ENCODE peak calls at places on chromosome 2, in eight cellular contexts. B is Peyer's patch, Q is WERI-Rb-1, X is cardiac muscle cell, N is neural crest cell, D is testis, V is heart left ventricle, P is fibroblast of the aortic adventitia. U is an unnamed sample.

GRCh38 chr2:136001147-136001546 is 15.7 kb upstream of the DARS1 start:
- DNase-seq in B (no peak), Q (no peak), X (no peak), N (no peak), D (no peak), V (no peak), P (no peak), U (no peak)

GRCh38 chr2:50491541-50492114 is 540.3 kb downstream of the NRXN1 start:
- DNase-seq in B (no peak), Q (peak), X (peak), N (peak), D (peak), V (no peak), P (peak), U (peak)

GRCh38 chr2:70703900-70704549 is 64.0 kb downstream of the ADD2 start:
- DNase-seq in B (no peak), Q (peak), X (no peak), N (no peak), D (no peak), V (no peak), P (peak), U (peak)

GRCh38 chr2:202941771-202942170 is 29.7 kb downstream of the CARF start:
- DNase-seq in B (no peak), Q (no peak), X (no peak), N (no peak), D (no peak), V (no peak), P (peak), U (no peak)

GRCh38 chr2:125837108-125837507 is 818.9 kb upstream of the GYPC start:
- DNase-seq in B (no peak), Q (no peak), X (no peak), N (no peak), D (no peak), V (no peak), P (no peak), U (no peak)

GRCh38 chr2:234548720-234549420 is 52.0 kb upstream of the ARL4C start:
- DNase-seq in B (no peak), Q (no peak), X (no peak), N (no peak), D (no peak), V (no peak), P (peak), U (no peak)

GRCh38 chr2:206858972-206859739 is 80.2 kb upstream of the CPO start:
- DNase-seq in B (no peak), Q (no peak), X (no peak), N (no peak), D (no peak), V (no peak), P (no peak), U (no peak)

GRCh38 chr2:32423536-32423935 is 66.7 kb downstream of the BIRC6 start:
- DNase-seq in B (no peak), Q (no peak), X (no peak), N (no peak), D (no peak), V (no peak), P (peak), U (peak)

GRCh38 chr2:160513120-160513519 is 19.5 kb upstream of the RBMS1 start:
- DNase-seq in B (no peak), Q (no peak), X (no peak), N (no peak), D (no peak), V (no peak), P (no peak), U (no peak)

GRCh38 chr2:11079131-11079824 is 76.0 kb upstream of the SLC66A3 start:
- DNase-seq in B (no peak), Q (no peak), X (no peak), N (no peak), D (no peak), V (no peak), P (no peak), U (no peak)

GRCh38 chr2:74850816-74851566 is 17.1 kb downstream of the HK2 start:
- DNase-seq in B (no peak), Q (no peak), X (no peak), N (no peak), D (no peak), V (no peak), P (peak), U (peak)

GRCh38 chr2:211367711-211368110 is 811.3 kb downstream of the CPS1 start:
- DNase-seq in B (no peak), Q (no peak), X (no peak), N (no peak), D (no peak), V (no peak), P (no peak), U (no peak)

GRCh38 chr2:230940476-230940815 is 15.4 kb upstream of the GPR55 start:
- DNase-seq in B (no peak), Q (no peak), X (no peak), N (no peak), D (no peak), V (peak), P (no peak), U (no peak)

GRCh38 chr2:40405440-40405839 is 46.5 kb downstream of the SLC8A1 start:
- DNase-seq in B (no peak), Q (no peak), X (no peak), N (no peak), D (no peak), V (no peak), P (no peak), U (no peak)

GRCh38 chr2:143399679-143400078 is 270.5 kb downstream of the ARHGAP15 start:
- DNase-seq in B (no peak), Q (no peak), X (no peak), N (no peak), D (no peak), V (no peak), P (no peak), U (peak)

GRCh38 chr2:169647496-169647895 is 46.7 kb downstream of the CFAP210 start:
- DNase-seq in B (no peak), Q (no peak), X (no peak), N (no peak), D (no peak), V (no peak), P (no peak), U (no peak)

GRCh38 chr2:188238386-188238785 is 53.3 kb upstream of the GULP1 start:
- DNase-seq in B (no peak), Q (no peak), X (no peak), N (no peak), D (no peak), V (no peak), P (no peak), U (no peak)

GRCh38 chr2:128504242-128505149 is 185.8 kb upstream of the HS6ST1 start:
- DNase-seq in B (peak), Q (peak), X (no peak), N (no peak), D (peak), V (peak), P (no peak), U (no peak)

GRCh38 chr2:162537651-162538050 is 193.7 kb downstream of the GCA start:
- DNase-seq in B (no peak), Q (no peak), X (no peak), N (no peak), D (no peak), V (no peak), P (no peak), U (no peak)

GRCh38 chr2:75340560-75340959 is 141.2 kb upstream of the TACR1 start:
- DNase-seq in B (no peak), Q (no peak), X (no peak), N (no peak), D (no peak), V (no peak), P (no peak), U (no peak)

GRCh38 chr2:74051504-74051903 is 66.8 kb downstream of the TET3 start:
- DNase-seq in B (no peak), Q (no peak), X (no peak), N (no peak), D (no peak), V (no peak), P (no peak), U (peak)

DNA sequence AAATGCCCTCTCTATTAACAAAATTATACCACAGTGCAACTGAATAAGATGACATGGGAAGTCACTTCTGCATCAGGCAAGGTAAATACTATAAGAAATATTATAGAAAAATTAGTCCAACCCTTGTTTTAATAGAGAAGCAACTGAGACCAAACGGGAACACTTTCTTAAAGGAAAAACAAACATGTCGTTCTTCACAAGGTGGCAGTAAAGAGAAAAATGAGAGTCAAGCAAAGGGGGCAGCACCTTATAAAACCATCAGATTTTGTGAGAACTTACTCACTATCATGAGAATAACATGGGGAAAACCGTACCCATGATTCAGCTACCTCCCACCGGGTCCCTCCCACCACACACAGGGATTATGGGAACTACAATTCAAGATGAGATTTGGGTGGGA is 481.7 kb upstream of the CRIM1 start:
- DNase-seq in B (no peak), Q (no peak), X (no peak), N (no peak), D (no peak), V (no peak), P (no peak), U (no peak)
- TF ChIP-seq CTCF in B (no peak), Q (no peak), X (no peak), N (no peak), D (no peak), V (no peak), P (no peak), U (no peak)

DNA sequence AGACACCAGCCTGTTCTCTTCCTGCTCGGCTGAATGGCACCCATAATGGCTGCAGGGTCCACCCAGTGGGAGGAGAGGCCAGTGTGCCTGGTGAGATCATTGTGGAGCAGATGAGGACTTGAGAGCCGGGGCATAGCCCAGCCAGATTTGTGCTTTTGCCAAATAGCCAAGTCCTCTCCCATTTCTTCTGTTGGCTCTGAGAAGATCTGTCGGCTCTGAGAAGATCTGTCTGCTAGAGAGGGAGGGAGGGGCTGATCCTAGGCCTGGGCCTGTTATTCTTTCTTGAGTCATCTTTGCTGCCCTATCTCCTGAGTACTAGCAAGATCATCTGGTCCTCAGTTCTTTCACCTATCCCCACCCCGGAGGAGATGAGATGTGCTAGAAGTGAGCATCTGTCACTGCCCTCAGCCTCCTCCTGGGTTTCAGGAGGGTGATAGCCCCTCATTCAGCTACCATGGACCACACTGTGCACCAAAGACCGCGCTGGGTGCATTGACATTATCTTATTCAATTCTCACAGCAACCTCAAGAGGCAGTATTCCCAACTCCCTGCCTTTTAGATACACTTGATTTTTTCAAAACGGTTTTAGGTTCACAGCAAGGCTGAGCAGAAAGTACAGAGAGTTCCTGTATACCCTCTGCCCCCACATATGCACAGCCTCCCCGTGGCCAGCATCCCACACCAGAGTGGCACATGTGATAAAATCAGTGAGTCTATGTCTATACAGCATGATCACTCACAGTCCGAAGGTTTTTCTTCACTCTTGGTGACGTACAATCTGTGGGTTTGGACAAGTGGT is 98.6 kb downstream of the CAPN13 start:
- DNase-seq in B (peak), Q (no peak), X (no peak), N (no peak), D (no peak), V (no peak), P (peak), U (no peak)
- TF ChIP-seq CTCF in B (no peak), Q (peak), X (peak), N (peak), D (peak), V (peak), P (peak), U (peak)

GRCh38 chr2:86251840-86252266 is 52.6 kb downstream of the MRPL35 start:
- DNase-seq in B (no peak), Q (no peak), X (no peak), N (no peak), D (peak), V (no peak), P (no peak), U (no peak)

GRCh38 chr2:86254576-86255538 is 55.6 kb downstream of the MRPL35 start:
- DNase-seq in B (no peak), Q (no peak), X (no peak), N (no peak), D (no peak), V (no peak), P (no peak), U (no peak)

GRCh38 chr2:86253424-86253823 is 54.2 kb downstream of the MRPL35 start:
- DNase-seq in B (no peak), Q (no peak), X (no peak), N (no peak), D (no peak), V (no peak), P (no peak), U (no peak)

GRCh38 chr2:86249176-86249842 is 50.1 kb downstream of the MRPL35 start:
- DNase-seq in B (no peak), Q (no peak), X (no peak), N (no peak), D (no peak), V (no peak), P (peak), U (peak)

DNA sequence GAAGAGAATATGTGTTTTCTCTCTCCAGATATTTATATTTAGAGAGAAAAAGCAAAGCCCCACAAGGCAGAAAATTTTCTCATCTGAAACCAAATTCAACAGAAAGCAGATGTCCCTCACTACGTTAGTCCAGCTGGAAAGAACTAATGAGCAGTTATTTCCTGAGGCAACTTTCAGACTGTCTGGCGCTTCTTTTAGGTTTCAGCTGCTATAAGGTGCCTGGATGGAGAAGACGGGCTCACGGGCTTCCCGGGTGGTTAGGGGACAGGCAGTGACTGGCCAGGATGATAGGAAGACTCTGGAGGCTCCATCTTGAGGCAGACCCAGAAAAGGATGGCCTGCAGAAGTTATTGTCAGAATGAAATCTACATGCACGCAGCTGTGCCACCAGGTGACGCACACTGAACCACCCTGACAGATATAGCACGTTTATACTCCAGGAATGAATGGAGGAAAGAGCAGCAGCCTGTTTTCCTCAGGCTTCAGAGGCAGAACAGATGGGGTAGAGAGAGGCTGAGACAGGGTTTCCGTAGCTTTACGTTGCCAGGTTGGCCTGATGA is 50.7 kb downstream of the MRPL35 start:
- DNase-seq in B (peak), Q (no peak), X (no peak), N (no peak), D (no peak), V (no peak), P (no peak), U (peak)
- TF ChIP-seq CTCF in B (no peak), Q (no peak), X (peak), N (no peak), D (no peak), V (no peak), P (no peak), U (peak)

GRCh38 chr2:63023444-63023843 is 27.2 kb upstream of the OTX1 start:
- DNase-seq in B (no peak), Q (peak), X (peak), N (no peak), D (no peak), V (no peak), P (peak), U (peak)
- TF ChIP-seq CTCF in B (no peak), Q (peak), X (peak), N (peak), D (peak), V (peak), P (peak), U (peak)

DNA sequence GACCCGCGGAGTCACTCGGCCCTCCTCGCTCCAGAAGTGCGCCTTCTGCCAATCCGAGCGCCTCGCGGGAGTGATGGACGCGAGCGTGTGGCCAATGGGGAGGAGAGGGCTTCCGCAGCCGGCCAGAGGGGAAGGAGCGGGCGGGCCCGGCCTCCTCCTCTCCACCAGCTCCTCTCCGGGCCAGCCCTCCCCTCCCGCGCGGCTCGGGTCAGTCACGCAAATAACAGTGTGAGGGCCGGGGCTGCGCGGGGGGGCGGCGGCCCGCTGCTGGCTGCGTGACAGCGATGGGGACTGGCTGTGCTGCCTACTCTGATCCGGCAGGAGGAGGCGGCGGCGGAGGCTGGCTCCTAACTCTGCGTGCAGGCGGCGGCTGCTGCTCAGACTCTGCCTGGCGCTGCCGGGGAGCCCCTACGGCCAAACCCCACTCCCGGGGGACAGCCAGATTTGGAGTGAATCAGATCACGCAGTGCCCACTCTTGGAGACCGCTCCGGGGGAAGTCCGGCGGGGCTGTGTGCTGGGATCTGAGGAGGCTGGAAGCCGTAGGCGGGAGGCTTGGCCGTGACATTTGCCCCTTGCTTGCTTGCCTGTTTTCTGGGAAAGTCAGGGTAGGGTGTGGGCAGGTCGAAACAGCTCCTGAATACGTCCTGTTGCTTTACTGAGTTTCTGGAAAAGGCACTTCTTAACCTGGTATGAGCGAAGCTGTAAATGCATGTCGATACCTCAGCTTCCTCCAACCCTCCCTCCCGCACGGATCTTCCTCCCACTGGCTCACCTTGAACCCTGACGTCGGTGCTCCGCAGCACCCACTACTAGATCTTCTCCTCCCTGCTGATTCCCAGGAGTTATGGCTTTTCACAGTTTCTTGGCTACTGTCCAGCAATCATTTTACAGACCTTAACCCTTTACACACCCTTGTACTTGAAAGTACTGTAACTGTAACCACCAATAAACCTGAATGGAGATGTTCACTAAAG is 97.9 kb upstream of the SERTAD2 start:
- DNase-seq in B (peak), Q (peak), X (peak), N (peak), D (peak), V (no peak), P (peak), U (peak)
- TF ChIP-seq CTCF in B (no peak), Q (no peak), X (peak), N (peak), D (peak), V (peak), P (peak), U (peak)

GRCh38 chr2:854460-854859 is 96.2 kb upstream of the SNTG2 start:
- DNase-seq in B (no peak), Q (peak), X (peak), N (peak), D (peak), V (no peak), P (no peak), U (peak)
- TF ChIP-seq CTCF in B (no peak), Q (peak), X (peak), N (peak), D (peak), V (peak), P (no peak), U (peak)

GRCh38 chr2:71995067-71995665 is 152.5 kb downstream of the CYP26B1 start:
- DNase-seq in B (no peak), Q (no peak), X (no peak), N (no peak), D (no peak), V (no peak), P (peak), U (peak)
- TF ChIP-seq CTCF in B (no peak), Q (peak), X (peak), N (peak), D (peak), V (peak), P (peak), U (peak)

U was measured in fibroblast of villous mesenchyme.